ENCODE peak calls at places on chromosomes 4 and X, in nine cellular contexts. V is naive thymus-derived CD4-positive, alpha-beta T cell; S is NCI-H345; Q is activated CD4-positive, alpha-beta T cell treated with anti-CD3 and anti-CD28 coated beads, Interleukin-2, amount 10 ng/mL, durations not matched to agents 7 days and 5 days; H is H9; A is NT2/D1; P is stimulated activated CD4-positive, alpha-beta T cell treated with anti-CD3 and anti-CD28 coated beads, Interleukin-4, amount 100 ng/mL, for 48 hours; Y is iPS-NIHi11; L is effector CD4-positive, alpha-beta T cell. O is an unnamed sample.

GRCh38 chrX:20668550-20668949 is 401.8 kb upstream of the RPS6KA3 start:
- DNase-seq in A (no peak), P (no peak), Y (no peak), Q (no peak), H (no peak), V (no peak), S (no peak), L (no peak), O (no peak)

GRCh38 chr4:76753814-76754213 is 144.1 kb downstream of the SOWAHB start:
- DNase-seq in Q (no peak), H (no peak), A (no peak), S (no peak), L (no peak), P (no peak), V (no peak), Y (no peak), O (no peak)

GRCh38 chr4:130563185-130563890 is 1467.4 kb downstream of the C4orf33 start:
- DNase-seq in Q (no peak), H (peak; percentile 81), P (no peak), S (peak; percentile 25), L (no peak), A (peak; percentile 28), V (no peak), Y (peak; percentile 46), O (peak; percentile 16)

GRCh38 chr4:85243857-85244256 is 231.1 kb upstream of the ARHGAP24 start:
- DNase-seq in S (no peak), P (no peak), Q (no peak), L (no peak), V (no peak), A (no peak), H (peak; percentile 29), Y (peak; percentile 18), O (no peak)

GRCh38 chrX:64338296-64338695 is 57.0 kb downstream of the MTMR8 start:
- DNase-seq in V (no peak), Q (no peak), S (no peak), P (no peak), L (no peak), Y (no peak), A (no peak), H (no peak), O (no peak)

GRCh38 chr4:123838426-123838825 is 441.8 kb downstream of the SPRY1 start:
- DNase-seq in Q (no peak), A (no peak), Y (no peak), S (no peak), P (no peak), L (no peak), H (no peak), V (no peak), O (no peak)

GRCh38 chr4:175622887-175623286 is 189.2 kb downstream of the GPM6A start:
- DNase-seq in Q (no peak), Y (peak; percentile 21), L (no peak), S (no peak), V (no peak), H (no peak), A (no peak), P (no peak), O (no peak)

GRCh38 chr4:69092190-69092589 is 4.1 kb upstream of the UGT2B7 start:
- DNase-seq in S (no peak), L (no peak), A (no peak), H (no peak), Y (no peak), Q (no peak), P (no peak), V (no peak), O (no peak)

GRCh38 chrX:16882188-16882587 is 12.0 kb upstream of the RBBP7 start:
- DNase-seq in A (no peak), H (no peak), Q (peak; percentile 6), L (no peak), V (no peak), Y (no peak), P (no peak), S (peak; percentile 27), O (no peak)

GRCh38 chrX:107712231-107713204 is 63.1 kb downstream of the TSC22D3 start:
- DNase-seq in P (no peak), H (no peak), Q (no peak), S (no peak), A (no peak), V (peak; percentile 60), L (peak; percentile 47), Y (no peak), O (no peak)

GRCh38 chr4:48970471-48970921 is 15.6 kb upstream of the CWH43 start:
- DNase-seq in A (no peak), S (no peak), Y (no peak), H (no peak), P (no peak), V (no peak), Q (no peak), L (no peak), O (no peak)

GRCh38 chrX:36019164-36019563 is 99.6 kb downstream of the CFAP47 start:
- DNase-seq in Y (no peak), A (peak; percentile 25), L (no peak), S (no peak), Q (no peak), H (no peak), P (no peak), V (no peak), O (no peak)

GRCh38 chrX:114365045-114365834 is 218.6 kb upstream of the HTR2C start:
- DNase-seq in S (no peak), H (no peak), Q (no peak), Y (no peak), P (no peak), L (no peak), A (no peak), V (no peak), O (no peak)

GRCh38 chr4:38819569-38819968 is 15.0 kb upstream of the TLR1 start:
- DNase-seq in H (no peak), S (no peak), L (no peak), P (no peak), V (no peak), A (no peak), Y (no peak), Q (no peak), O (no peak)

O was measured in NCI-H2029 treated with DMSO at 0.1 percent for 48 hours.